ENCODE peak calls at places on chromosomes 3 and 15, in six cellular contexts. N, Y, S, W, C and D are unnamed samples.

GRCh38 chr3:56862352-56863062 is 60.8 kb upstream of the ARHGEF3 start:
- DNase-seq in N (peak), Y (peak), S (no peak), W (peak), C (peak), D (no peak)

GRCh38 chr3:122695927-122696561 is 15.4 kb downstream of the PARP14 start:
- DNase-seq in N (no peak), Y (no peak), S (no peak), W (no peak), C (no peak), D (no peak)

GRCh38 chr3:12454076-12454807 is 30.0 kb upstream of the TSEN2 start:
- DNase-seq in N (no peak), Y (no peak), S (no peak), W (peak), C (no peak), D (no peak)

GRCh38 chr3:68018275-68018674 is 363.9 kb upstream of the SUCLG2 start:
- DNase-seq in N (no peak), Y (no peak), S (no peak), W (no peak), C (no peak), D (no peak)

GRCh38 chr3:60917136-60917535 is 334.1 kb downstream of the FHIT start:
- DNase-seq in N (no peak), Y (no peak), S (peak), W (no peak), C (no peak), D (no peak)

GRCh38 chr3:113498221-113499005 is 16.5 kb downstream of the SPICE1 start:
- DNase-seq in N (peak), Y (peak), S (no peak), W (peak), C (no peak), D (no peak)

GRCh38 chr3:57080171-57080570 is 19.7 kb downstream of the SPATA12 start:
- DNase-seq in N (no peak), Y (no peak), S (no peak), W (no peak), C (no peak), D (no peak)

GRCh38 chr3:166663194-166663593 is 716.9 kb downstream of the ZBBX start:
- DNase-seq in N (no peak), Y (no peak), S (no peak), W (no peak), C (no peak), D (no peak)

GRCh38 chr15:41966414-41966812 is 5.9 kb downstream of the EHD4 start:
- DNase-seq in N (no peak), Y (no peak), S (no peak), W (no peak), C (no peak), D (no peak)

GRCh38 chr3:63960048-63960711 is 48.0 kb upstream of the SCAANT1 start:
- DNase-seq in N (peak), Y (peak), S (no peak), W (peak), C (no peak), D (peak)

GRCh38 chr15:29805043-29805707 is 17.1 kb downstream of the TJP1 start:
- DNase-seq in N (peak), Y (peak), S (no peak), W (peak), C (no peak), D (no peak)

GRCh38 chr3:66469220-66469640 is 31.6 kb downstream of the LRIG1 start:
- DNase-seq in N (no peak), Y (no peak), S (no peak), W (peak), C (peak), D (no peak)

GRCh38 chr15:50247819-50248650 is 17.5 kb downstream of the HDC start:
- DNase-seq in N (no peak), Y (no peak), S (no peak), W (no peak), C (peak), D (no peak)

GRCh38 chr15:70339551-70340517 is 242.1 kb upstream of the TLE3 start:
- DNase-seq in N (no peak), Y (peak), S (no peak), W (peak), C (no peak), D (peak)

GRCh38 chr3:59605318-59605717 is 555.5 kb upstream of the CFAP20DC start:
- DNase-seq in N (no peak), Y (no peak), S (no peak), W (no peak), C (no peak), D (no peak)

GRCh38 chr3:177050466-177051237 is 146.6 kb downstream of the TBL1XR1 start:
- DNase-seq in N (peak), Y (peak), S (peak), W (peak), C (peak), D (no peak)

GRCh38 chr3:110576962-110577361 is 494.7 kb upstream of the NECTIN3 start:
- DNase-seq in N (peak), Y (peak), S (no peak), W (peak), C (no peak), D (peak)

GRCh38 chr3:100782906-100783305 is 73.6 kb downstream of the TFG start:
- DNase-seq in N (peak), Y (peak), S (no peak), W (peak), C (no peak), D (no peak)

GRCh38 chr3:112651516-112651915 is 10.6 kb upstream of the CCDC80 start:
- DNase-seq in N (peak), Y (peak), S (no peak), W (peak), C (no peak), D (no peak)

GRCh38 chr15:78374436-78375393 is 34.6 kb downstream of the CRABP1 start:
- DNase-seq in N (no peak), Y (no peak), S (no peak), W (no peak), C (peak), D (no peak)

GRCh38 chr3:152508705-152509104 is 240.0 kb downstream of the MBNL1 start:
- DNase-seq in N (no peak), Y (no peak), S (peak), W (no peak), C (peak), D (peak)

GRCh38 chr3:9388562-9389272 is 8.7 kb upstream of the SETD5 start:
- DNase-seq in N (no peak), Y (no peak), S (no peak), W (no peak), C (no peak), D (no peak)

GRCh38 chr15:32886441-32886840 is 168.6 kb downstream of the GREM1 start:
- DNase-seq in N (no peak), Y (no peak), S (peak), W (no peak), C (no peak), D (no peak)

GRCh38 chr15:64891546-64891945 is 20.2 kb upstream of the ANKDD1A start:
- DNase-seq in N (no peak), Y (no peak), S (no peak), W (no peak), C (peak), D (no peak)

GRCh38 chr3:160400631-160401150 is 1.2 kb downstream of the SMC4 start:
- DNase-seq in N (no peak), Y (no peak), S (peak), W (no peak), C (peak), D (no peak)

GRCh38 chr3:12782172-12782815 is 14.2 kb upstream of the CAND2 start:
- DNase-seq in N (peak), Y (no peak), S (peak), W (peak), C (no peak), D (no peak)

GRCh38 chr15:90036343-90036742 is 35.2 kb downstream of the ZNF710 start:
- DNase-seq in N (no peak), Y (no peak), S (no peak), W (no peak), C (no peak), D (no peak)

DNA sequence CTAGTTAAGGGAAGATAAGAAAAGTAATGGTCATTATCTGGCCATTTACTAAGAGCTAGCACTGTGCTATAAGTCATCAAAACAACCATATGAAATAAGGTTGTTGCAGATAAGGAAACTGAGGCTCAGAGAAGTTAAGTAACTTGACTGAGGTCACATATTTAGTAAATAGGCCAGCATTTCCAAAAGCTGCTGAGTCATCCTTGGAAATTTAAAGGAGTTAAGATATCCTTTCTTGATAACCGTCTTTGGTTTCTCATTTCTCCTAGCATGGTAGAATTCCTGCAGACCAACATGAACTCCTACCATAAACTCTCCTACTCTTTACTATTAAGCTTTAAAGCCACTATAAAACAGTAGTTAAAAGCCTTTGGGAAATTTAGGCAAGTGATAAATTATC is 85.0 kb upstream of the PDZRN3 start:
- DNase-seq in N (no peak), Y (no peak), S (no peak), W (no peak), C (no peak), D (no peak)
- TF ChIP-seq CTCF in N (no peak), Y (no peak), S (no peak), W (no peak), C (no peak), D (no peak)

GRCh38 chr3:184543256-184543655 is 18.3 kb upstream of the EPHB3 start:
- DNase-seq in N (no peak), Y (no peak), S (no peak), W (no peak), C (no peak), D (no peak)

GRCh38 chr3:184545769-184546168 is 15.8 kb upstream of the EPHB3 start:
- DNase-seq in N (no peak), Y (no peak), S (no peak), W (no peak), C (no peak), D (no peak)

GRCh38 chr3:184544513-184544861 is 17.1 kb upstream of the EPHB3 start:
- DNase-seq in N (no peak), Y (no peak), S (no peak), W (no peak), C (no peak), D (no peak)

GRCh38 chr3:184542577-184542976 is 19.0 kb upstream of the EPHB3 start:
- DNase-seq in N (no peak), Y (no peak), S (no peak), W (no peak), C (no peak), D (no peak)

GRCh38 chr3:184543848-184544512 is 17.6 kb upstream of the EPHB3 start:
- DNase-seq in N (peak), Y (peak), S (peak), W (peak), C (peak), D (peak)
- H3K4me3 ChIP-seq in N (no peak), Y (no peak), S (no peak), W (no peak), C (no peak), D (no peak)

GRCh38 chr15:95874625-95875024 is 455.9 kb upstream of the NR2F2 start:
- DNase-seq in N (no peak), Y (no peak), S (no peak), W (no peak), C (no peak), D (no peak)
- TF ChIP-seq CTCF in N (no peak), Y (no peak), S (no peak), W (no peak), C (no peak), D (no peak)

GRCh38 chr3:174857301-174857700 is 1.8 kb upstream of the NAALADL2 start:
- DNase-seq in N (no peak), Y (no peak), S (no peak), W (no peak), C (no peak), D (no peak)

GRCh38 chr3:174859109-174859735 is at the start of gene NAALADL2:
- DNase-seq in N (no peak), Y (no peak), S (no peak), W (no peak), C (no peak), D (no peak)

GRCh38 chr3:174859756-174860155 is 622 bp downstream of the NAALADL2 start:
- DNase-seq in N (no peak), Y (no peak), S (no peak), W (no peak), C (no peak), D (no peak)

GRCh38 chr3:174855002-174855401 is 4.1 kb upstream of the NAALADL2 start:
- DNase-seq in N (no peak), Y (no peak), S (no peak), W (no peak), C (no peak), D (no peak)

GRCh38 chr3:174858353-174858752 is 781 bp upstream of the NAALADL2 start:
- DNase-seq in N (no peak), Y (no peak), S (no peak), W (no peak), C (no peak), D (no peak)
- H3K4me3 ChIP-seq in N (no peak), Y (no peak), S (no peak), W (no peak), C (no peak), D (no peak)